ENCODE peak calls at places on chromosomes 7 and 10, in four cellular contexts. J is HepG2, N is H1, V is K562. W is an unnamed sample.

GRCh38 chr10:102752934-102753664 is 9.4 kb downstream of the WBP1L start:
- DNase-seq in J (peak), N (no peak), V (peak), W (peak)

GRCh38 chr10:103506061-103506460 is 12.6 kb downstream of the NEURL1 start:
- DNase-seq in J (no peak), N (no peak), V (no peak), W (no peak)

GRCh38 chr10:63133787-63134557 is 844 bp downstream of the NRBF2 start:
- DNase-seq in J (no peak), N (no peak), V (no peak), W (peak)

GRCh38 chr10:70733051-70733450 is 52.1 kb downstream of the TBATA start:
- DNase-seq in J (no peak), N (no peak), V (no peak), W (no peak)

GRCh38 chr10:78925800-78926319 is 142.9 kb upstream of the ZMIZ1 start:
- DNase-seq in J (no peak), N (no peak), V (peak), W (peak)

GRCh38 chr10:15346440-15347141 is 24.5 kb downstream of the FAM171A1 start:
- DNase-seq in J (no peak), N (no peak), V (no peak), W (no peak)

GRCh38 chr10:6766480-6766879 is 186.4 kb upstream of the PRKCQ start:
- DNase-seq in J (no peak), N (no peak), V (no peak), W (no peak)

GRCh38 chr10:35136263-35136815 is 9.7 kb downstream of the CREM start:
- DNase-seq in J (no peak), N (no peak), V (no peak), W (no peak)

GRCh38 chr7:135782377-135782776 is 33.8 kb upstream of the FAM180A start:
- DNase-seq in J (no peak), N (no peak), V (no peak), W (no peak)

GRCh38 chr10:60082341-60083038 is 176.1 kb upstream of the CCDC6 start:
- DNase-seq in J (no peak), N (no peak), V (no peak), W (no peak)

GRCh38 chr7:22402250-22402649 is 45.3 kb upstream of the RAPGEF5 start:
- DNase-seq in J (no peak), N (no peak), V (no peak), W (no peak)

GRCh38 chr7:121488251-121488650 is 92.1 kb upstream of the FAM3C start:
- DNase-seq in J (no peak), N (no peak), V (no peak), W (no peak)

DNA sequence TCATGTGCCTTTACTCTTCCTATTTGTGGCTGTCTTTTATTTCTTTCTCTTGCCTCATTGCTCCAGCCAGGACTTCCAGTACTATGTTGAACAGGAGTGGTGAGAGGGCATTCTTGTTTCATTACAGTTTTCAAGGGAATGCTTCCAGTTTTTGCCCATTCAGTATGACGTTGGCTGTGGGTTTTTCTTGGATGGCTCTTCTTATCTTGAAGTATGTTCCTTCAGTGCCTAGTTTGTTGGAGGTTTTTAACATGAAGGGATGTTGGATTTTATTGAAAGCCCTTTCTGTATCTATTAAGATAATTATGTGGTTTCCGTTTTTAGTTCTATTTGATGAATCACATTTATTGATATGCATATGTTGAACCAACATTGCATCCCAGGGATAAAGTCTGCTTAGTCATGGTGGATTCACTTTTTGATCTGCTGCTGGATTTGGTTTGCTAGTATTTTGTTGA is 96.8 kb downstream of the GLCCI1 start:
- DNase-seq in J (no peak), N (no peak), V (no peak), W (no peak)
- TF ChIP-seq MAFK in J (no peak), N (no peak), V (no peak), W (no peak)

GRCh38 chr10:4333474-4333894 is 492.5 kb upstream of the AKR1E2 start:
- DNase-seq in J (no peak), N (no peak), V (no peak), W (no peak)

GRCh38 chr10:4329237-4329636 is 496.8 kb upstream of the AKR1E2 start:
- DNase-seq in J (no peak), N (no peak), V (no peak), W (no peak)

GRCh38 chr10:4330626-4331025 is 495.4 kb upstream of the AKR1E2 start:
- DNase-seq in J (no peak), N (no peak), V (no peak), W (no peak)

GRCh38 chr10:4332764-4333473 is 493.1 kb upstream of the AKR1E2 start:
- DNase-seq in J (no peak), N (no peak), V (no peak), W (no peak)

GRCh38 chr10:4331150-4331549 is 494.9 kb upstream of the AKR1E2 start:
- DNase-seq in J (no peak), N (no peak), V (no peak), W (no peak)
- TF ChIP-seq CHD2 in J (no peak), N (no peak), V (no peak), W (no peak)

DNA sequence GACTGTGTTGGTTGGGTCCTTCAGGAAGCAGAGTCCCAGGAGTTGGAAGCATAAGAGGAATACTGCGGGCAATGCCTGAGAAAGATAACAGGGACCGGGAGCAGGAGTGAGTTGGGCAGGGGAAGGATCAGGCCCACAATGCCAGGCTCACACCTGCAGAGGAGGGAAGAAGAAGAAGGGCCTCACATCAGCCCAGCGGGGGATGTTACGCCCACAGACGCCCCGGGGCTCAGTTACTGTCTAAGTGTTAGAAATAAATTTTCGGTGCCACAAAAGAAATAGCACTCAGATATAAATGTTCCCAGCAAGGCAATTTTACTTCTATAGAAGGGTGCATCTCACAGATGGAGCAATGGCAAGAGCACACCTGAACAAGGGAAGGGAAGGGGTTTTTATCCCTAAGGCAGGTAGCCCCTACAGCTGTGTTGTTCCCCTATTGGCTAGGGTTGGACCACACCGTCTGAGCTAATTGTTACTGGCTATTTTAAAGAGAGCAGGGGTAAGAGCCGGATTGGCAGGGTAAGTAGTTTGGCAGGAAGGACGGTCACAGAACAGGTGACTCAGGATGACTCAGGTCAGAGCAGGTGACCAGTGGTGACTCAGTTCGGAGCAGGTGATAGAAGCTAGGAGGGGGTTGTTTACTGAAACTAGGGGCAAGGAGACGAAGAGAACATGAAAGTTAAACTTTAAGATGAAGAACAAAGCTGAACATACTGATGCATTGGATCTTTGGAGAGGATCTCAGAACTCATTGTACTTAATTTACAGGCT is at the start of gene NOS3:
- DNase-seq in J (no peak), N (no peak), V (no peak), W (no peak)
- H3K27ac ChIP-seq in J (no peak), N (no peak), V (no peak), W (no peak)

GRCh38 chr7:2631924-2632716 is at the start of gene TTYH3:
- DNase-seq in J (no peak), N (no peak), V (no peak), W (no peak)
- TF ChIP-seq MAFK in J (no peak), N (no peak), V (no peak), W (no peak)

GRCh38 chr10:51020175-51020574 is 54.1 kb upstream of the PRKG1 start:
- DNase-seq in J (no peak), N (no peak), V (no peak), W (no peak)

GRCh38 chr10:51010977-51011376 is 63.3 kb upstream of the PRKG1 start:
- DNase-seq in J (peak), N (no peak), V (peak), W (peak)

GRCh38 chr10:51014680-51015425 is 59.4 kb upstream of the PRKG1 start:
- DNase-seq in J (no peak), N (no peak), V (no peak), W (no peak)
- TF ChIP-seq CHD2 in J (no peak), N (no peak), V (no peak), W (no peak)

GRCh38 chr7:23418046-23418445 is 52.2 kb downstream of the IGF2BP3 start:
- DNase-seq in J (no peak), N (no peak), V (no peak), W (no peak)
- H3K27ac ChIP-seq in J (no peak), N (no peak), V (no peak), W (no peak)

DNA sequence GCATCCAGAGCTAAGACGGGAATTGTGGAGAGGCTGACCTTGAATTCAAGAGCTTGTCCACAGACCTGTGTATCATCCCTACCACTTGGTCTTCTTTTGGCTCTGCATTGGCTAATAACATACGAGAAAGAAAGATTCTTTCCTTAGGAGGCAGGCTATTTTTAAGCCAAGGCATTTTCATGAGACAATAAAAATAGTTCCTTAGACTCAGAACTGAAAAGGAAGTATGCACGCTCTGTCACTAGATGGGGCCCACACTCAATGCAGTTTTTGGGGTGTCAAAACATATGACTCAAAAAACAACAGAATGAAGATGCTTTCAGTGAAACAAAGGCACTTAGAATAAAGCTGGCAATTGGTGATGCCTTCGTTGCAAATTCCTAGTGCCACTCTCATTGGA is 265.9 kb upstream of the DGKB start:
- DNase-seq in J (no peak), N (no peak), V (no peak), W (no peak)
- TF ChIP-seq MAFK in J (no peak), N (no peak), V (no peak), W (no peak)

DNA sequence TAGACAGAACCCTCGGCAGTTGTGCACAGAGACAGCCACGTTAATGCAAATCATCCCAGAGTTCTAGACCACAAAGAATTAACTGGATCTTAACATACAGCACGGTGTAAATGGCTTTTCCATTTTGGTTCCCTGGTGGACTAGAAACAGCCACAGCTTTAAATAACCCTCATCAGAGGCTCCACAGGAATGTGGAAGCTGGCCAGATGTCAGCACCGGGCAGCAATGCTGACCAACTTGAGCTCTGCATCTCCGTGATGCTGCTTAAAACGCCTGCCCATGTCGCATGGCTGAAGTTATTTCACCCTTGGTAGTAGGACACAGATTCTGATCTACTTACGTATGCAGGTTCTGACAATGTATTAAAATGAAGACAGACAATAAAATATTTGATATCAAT is 24.5 kb downstream of the RSU1 start:
- DNase-seq in J (no peak), N (no peak), V (no peak), W (no peak)
- TF ChIP-seq CHD2 in J (no peak), N (no peak), V (no peak), W (no peak)

DNA sequence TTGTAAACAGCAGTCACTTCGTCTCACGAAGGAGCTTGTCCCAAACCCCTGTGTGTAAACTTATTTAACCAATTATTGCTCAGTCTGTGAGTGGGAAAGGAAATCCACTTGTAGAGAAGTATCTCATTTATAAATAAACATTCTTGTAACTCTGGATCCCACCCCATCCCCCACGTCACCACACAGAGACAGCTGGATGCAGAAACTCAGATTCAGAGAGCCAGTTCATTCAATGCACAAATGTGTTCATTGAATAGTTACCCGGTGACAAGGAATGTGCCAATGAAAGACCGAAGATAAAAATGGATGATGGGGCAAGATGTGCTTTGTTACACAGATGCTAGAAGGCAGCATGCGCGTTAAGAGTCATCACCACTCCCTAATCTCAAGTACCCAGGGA is 8.3 kb upstream of the OCM start:
- DNase-seq in J (no peak), N (no peak), V (no peak), W (no peak)
- H3K27ac ChIP-seq in J (no peak), N (no peak), V (no peak), W (no peak)

W was measured in A549.